ENCODE peak calls at places on chromosomes 11 and 22, in seven cellular contexts. T is right cardiac atrium; N is NCI-H1694 treated with DMSO at 0.1 percent for 48 hours; S is tibial artery; C is activated CD4-positive, alpha-beta T cell treated with anti-CD3 and anti-CD28 coated beads, Interleukin-2, amount 50 U/mL, for 24 hours; M is GM19239; G is lower leg skin. E is an unnamed sample.

GRCh38 chr11:47714554-47715081 is 551 bp downstream of the AGBL2 start:
- DNase-seq in G (peak), T (no peak), M (peak), C (no peak), N (no peak), S (peak), E (no peak)

GRCh38 chr11:17413414-17414316 is 25.2 kb upstream of the KCNJ11 start:
- DNase-seq in N (no peak), C (no peak), T (no peak), G (no peak), S (no peak), M (no peak), E (peak)

GRCh38 chr22:21652547-21653545 is 10.7 kb downstream of the SDF2L1 start:
- DNase-seq in N (no peak), C (no peak), T (no peak), G (no peak), S (no peak), M (no peak), E (no peak)

GRCh38 chr22:17695986-17696385 is 57.4 kb downstream of the BCL2L13 start:
- DNase-seq in G (no peak), C (no peak), T (no peak), N (no peak), S (no peak), M (no peak), E (no peak)

GRCh38 chr22:49163258-49163959 is 664.3 kb downstream of the BRD1 start:
- DNase-seq in G (no peak), M (no peak), T (no peak), C (no peak), N (no peak), S (no peak), E (no peak)

GRCh38 chr22:41589260-41589600 is 410 bp downstream of the PMM1 start:
- DNase-seq in C (no peak), M (no peak), T (no peak), S (no peak), N (no peak), G (peak), E (peak)

GRCh38 chr11:86116996-86117705 is 48.3 kb upstream of the PICALM start:
- DNase-seq in C (no peak), M (no peak), S (no peak), T (no peak), N (no peak), G (no peak), E (no peak)

GRCh38 chr11:128390246-128390645 is 197.1 kb downstream of the ETS1 start:
- DNase-seq in G (no peak), S (no peak), N (no peak), M (no peak), C (no peak), T (no peak), E (no peak)

GRCh38 chr22:28419916-28420315 is 259.7 kb downstream of the TTC28 start:
- DNase-seq in C (no peak), T (no peak), N (no peak), M (no peak), G (no peak), S (no peak), E (no peak)

GRCh38 chr11:94791216-94791889 is 23.2 kb downstream of the AMOTL1 start:
- DNase-seq in T (peak), M (no peak), S (no peak), G (no peak), N (no peak), C (no peak), E (no peak)

GRCh38 chr11:43119275-43119970 is 192.4 kb upstream of the API5 start:
- DNase-seq in T (no peak), C (no peak), M (no peak), S (no peak), G (no peak), N (no peak), E (no peak)

GRCh38 chr11:130720232-130720787 is 196.0 kb downstream of the SNX19 start:
- DNase-seq in G (no peak), T (no peak), M (no peak), N (no peak), C (no peak), S (no peak), E (no peak)

GRCh38 chr11:61609970-61610347 is 29.1 kb upstream of the SYT7 start:
- DNase-seq in G (no peak), C (no peak), N (peak), T (no peak), M (no peak), S (no peak), E (peak)

GRCh38 chr11:115637842-115638241 is 133.6 kb upstream of the CADM1 start:
- DNase-seq in N (no peak), S (no peak), C (no peak), T (no peak), G (no peak), M (no peak), E (no peak)

GRCh38 chr22:27380826-27381225 is 420.7 kb downstream of the MN1 start:
- DNase-seq in M (no peak), T (no peak), C (no peak), S (no peak), N (no peak), G (no peak), E (no peak)

GRCh38 chr22:38766076-38766777 is 10.4 kb upstream of the SUN2 start:
- DNase-seq in S (no peak), N (peak), G (peak), M (peak), T (no peak), C (no peak), E (peak)

GRCh38 chr11:125245299-125245698 is 80.7 kb downstream of the PKNOX2 start:
- DNase-seq in C (no peak), M (no peak), G (no peak), S (no peak), T (no peak), N (no peak), E (no peak)

GRCh38 chr11:67440229-67441081 is 2.8 kb downstream of the CORO1B start:
- DNase-seq in C (no peak), S (no peak), M (no peak), T (peak), N (no peak), G (no peak), E (peak)

GRCh38 chr11:6055569-6055968 is 25.0 kb upstream of the OR56A1 start:
- DNase-seq in C (no peak), G (no peak), M (no peak), T (no peak), N (no peak), S (no peak), E (no peak)

GRCh38 chr22:49356428-49356827 is 471.2 kb downstream of the BRD1 start:
- DNase-seq in T (no peak), G (peak), N (no peak), M (no peak), C (no peak), S (no peak), E (no peak)

GRCh38 chr11:16605440-16605970 is 132.9 kb upstream of the C11orf58 start:
- DNase-seq in S (peak), N (no peak), M (no peak), C (no peak), T (peak), G (peak), E (no peak)

GRCh38 chr22:23938328-23939016 is 22.5 kb downstream of the GSTT2B start:
- DNase-seq in G (no peak), C (no peak), T (no peak), S (no peak), M (no peak), N (no peak), E (no peak)

GRCh38 chr11:2581151-2581930 is 118.5 kb downstream of the KCNQ1OT1 start:
- DNase-seq in T (peak), M (no peak), N (no peak), G (peak), C (no peak), S (peak), E (no peak)

GRCh38 chr11:32439488-32440210 is 4.3 kb upstream of the WT1 start:
- DNase-seq in T (no peak), C (no peak), S (no peak), N (no peak), G (no peak), M (no peak), E (no peak)

GRCh38 chr11:73950869-73951710 is at the start of gene DNAJB13:
- DNase-seq in T (no peak), M (peak), N (no peak), G (no peak), S (no peak), C (no peak), E (no peak)

E was measured in pancreas.